ENCODE peak calls at places on chromosomes 13 and 19, in nine cellular contexts. One of them, this sample, is unnamed.

GRCh38 chr13:99577934-99578917 is 77.0 kb downstream of the TM9SF2 start:
- DNase-seq in T-helper 17 cell: no peak
- DNase-seq in ascending aorta: no peak
- DNase-seq in RWPE1: no peak
- DNase-seq in stimulated activated naive CD8-positive, alpha-beta T cell treated with anti-CD3 and anti-CD28 coated beads, Interleukin-15, Interleukin-2, amounts not matched to agents 100 U/mL and 50 U/mL, for 24 hours: no peak
- DNase-seq in activated CD4-positive, CD25-positive, alpha-beta regulatory T cell treated with anti-CD3 and anti-CD28 coated beads, Interleukin-2, amount 50 U/mL, for 16 hours: no peak
- DNase-seq in T1000: no peak
- DNase-seq in aorta: no peak
- DNase-seq in NCI-H446: no peak
- DNase-seq in this sample: no peak

GRCh38 chr19:33193864-33194362 is at the start of gene LRP3:
- DNase-seq in T-helper 17 cell: no peak
- DNase-seq in ascending aorta: no peak
- DNase-seq in RWPE1: no peak
- DNase-seq in stimulated activated naive CD8-positive, alpha-beta T cell treated with anti-CD3 and anti-CD28 coated beads, Interleukin-15, Interleukin-2, amounts not matched to agents 100 U/mL and 50 U/mL, for 24 hours: no peak
- DNase-seq in activated CD4-positive, CD25-positive, alpha-beta regulatory T cell treated with anti-CD3 and anti-CD28 coated beads, Interleukin-2, amount 50 U/mL, for 16 hours: no peak
- DNase-seq in T1000: no peak
- DNase-seq in aorta: peak; percentile 79
- DNase-seq in NCI-H446: no peak
- DNase-seq in this sample: no peak

GRCh38 chr19:54478677-54479266 is 5.7 kb upstream of the CDC42EP5 start:
- DNase-seq in T-helper 17 cell: no peak
- DNase-seq in ascending aorta: no peak
- DNase-seq in RWPE1: no peak
- DNase-seq in stimulated activated naive CD8-positive, alpha-beta T cell treated with anti-CD3 and anti-CD28 coated beads, Interleukin-15, Interleukin-2, amounts not matched to agents 100 U/mL and 50 U/mL, for 24 hours: no peak
- DNase-seq in activated CD4-positive, CD25-positive, alpha-beta regulatory T cell treated with anti-CD3 and anti-CD28 coated beads, Interleukin-2, amount 50 U/mL, for 16 hours: no peak
- DNase-seq in T1000: no peak
- DNase-seq in aorta: peak; percentile 41
- DNase-seq in NCI-H446: peak; percentile 26
- DNase-seq in this sample: no peak

GRCh38 chr13:37648604-37649003 is 50.0 kb upstream of the POSTN start:
- DNase-seq in T-helper 17 cell: no peak
- DNase-seq in ascending aorta: no peak
- DNase-seq in RWPE1: no peak
- DNase-seq in stimulated activated naive CD8-positive, alpha-beta T cell treated with anti-CD3 and anti-CD28 coated beads, Interleukin-15, Interleukin-2, amounts not matched to agents 100 U/mL and 50 U/mL, for 24 hours: no peak
- DNase-seq in activated CD4-positive, CD25-positive, alpha-beta regulatory T cell treated with anti-CD3 and anti-CD28 coated beads, Interleukin-2, amount 50 U/mL, for 16 hours: no peak
- DNase-seq in T1000: no peak
- DNase-seq in aorta: no peak
- DNase-seq in NCI-H446: no peak
- DNase-seq in this sample: no peak

GRCh38 chr13:41590643-41591042 is 133.3 kb downstream of the RGCC start:
- DNase-seq in T-helper 17 cell: no peak
- DNase-seq in ascending aorta: no peak
- DNase-seq in RWPE1: peak; percentile 44
- DNase-seq in stimulated activated naive CD8-positive, alpha-beta T cell treated with anti-CD3 and anti-CD28 coated beads, Interleukin-15, Interleukin-2, amounts not matched to agents 100 U/mL and 50 U/mL, for 24 hours: no peak
- DNase-seq in activated CD4-positive, CD25-positive, alpha-beta regulatory T cell treated with anti-CD3 and anti-CD28 coated beads, Interleukin-2, amount 50 U/mL, for 16 hours: no peak
- DNase-seq in T1000: no peak
- DNase-seq in aorta: no peak
- DNase-seq in NCI-H446: no peak
- DNase-seq in this sample: no peak

GRCh38 chr19:41531438-41532311 is 44.3 kb upstream of the CEACAM21 start:
- DNase-seq in T-helper 17 cell: peak; percentile 60
- DNase-seq in ascending aorta: peak; percentile 85
- DNase-seq in RWPE1: peak; percentile 60
- DNase-seq in stimulated activated naive CD8-positive, alpha-beta T cell treated with anti-CD3 and anti-CD28 coated beads, Interleukin-15, Interleukin-2, amounts not matched to agents 100 U/mL and 50 U/mL, for 24 hours: peak; percentile 81
- DNase-seq in activated CD4-positive, CD25-positive, alpha-beta regulatory T cell treated with anti-CD3 and anti-CD28 coated beads, Interleukin-2, amount 50 U/mL, for 16 hours: peak; percentile 57
- DNase-seq in T1000: no peak
- DNase-seq in aorta: peak; percentile 85
- DNase-seq in NCI-H446: peak; percentile 24
- DNase-seq in this sample: no peak

GRCh38 chr13:36981156-36981743 is 17.9 kb downstream of the ALG5 start:
- DNase-seq in T-helper 17 cell: no peak
- DNase-seq in ascending aorta: no peak
- DNase-seq in RWPE1: peak; percentile 30
- DNase-seq in stimulated activated naive CD8-positive, alpha-beta T cell treated with anti-CD3 and anti-CD28 coated beads, Interleukin-15, Interleukin-2, amounts not matched to agents 100 U/mL and 50 U/mL, for 24 hours: no peak
- DNase-seq in activated CD4-positive, CD25-positive, alpha-beta regulatory T cell treated with anti-CD3 and anti-CD28 coated beads, Interleukin-2, amount 50 U/mL, for 16 hours: no peak
- DNase-seq in T1000: no peak
- DNase-seq in aorta: no peak
- DNase-seq in NCI-H446: no peak
- DNase-seq in this sample: no peak

GRCh38 chr13:94673841-94674240 is 38.5 kb downstream of the SOX21 start:
- DNase-seq in T-helper 17 cell: no peak
- DNase-seq in ascending aorta: no peak
- DNase-seq in RWPE1: no peak
- DNase-seq in stimulated activated naive CD8-positive, alpha-beta T cell treated with anti-CD3 and anti-CD28 coated beads, Interleukin-15, Interleukin-2, amounts not matched to agents 100 U/mL and 50 U/mL, for 24 hours: no peak
- DNase-seq in activated CD4-positive, CD25-positive, alpha-beta regulatory T cell treated with anti-CD3 and anti-CD28 coated beads, Interleukin-2, amount 50 U/mL, for 16 hours: no peak
- DNase-seq in T1000: no peak
- DNase-seq in aorta: no peak
- DNase-seq in NCI-H446: no peak
- DNase-seq in this sample: no peak

GRCh38 chr13:109205315-109205714 is 575.9 kb downstream of the MYO16 start:
- DNase-seq in T-helper 17 cell: no peak
- DNase-seq in ascending aorta: no peak
- DNase-seq in RWPE1: no peak
- DNase-seq in stimulated activated naive CD8-positive, alpha-beta T cell treated with anti-CD3 and anti-CD28 coated beads, Interleukin-15, Interleukin-2, amounts not matched to agents 100 U/mL and 50 U/mL, for 24 hours: no peak
- DNase-seq in activated CD4-positive, CD25-positive, alpha-beta regulatory T cell treated with anti-CD3 and anti-CD28 coated beads, Interleukin-2, amount 50 U/mL, for 16 hours: no peak
- DNase-seq in T1000: no peak
- DNase-seq in aorta: no peak
- DNase-seq in NCI-H446: no peak
- DNase-seq in this sample: no peak

This sample was measured in Panc1.